ENCODE peak calls at places on chromosome 4, in five cellular contexts. W is brain microvascular endothelial cell, J is chondrocyte, T is psoas muscle, G is NCI-H1436. X is an unnamed sample.

GRCh38 chr4:147428583-147428982 is 52.3 kb upstream of the EDNRA start:
- DNase-seq in T (no peak), G (no peak), W (no peak), J (no peak), X (no peak)

GRCh38 chr4:15963001-15963451 is at the start of gene FGFBP2:
- DNase-seq in G (no peak), W (peak), J (no peak), T (no peak), X (peak)

GRCh38 chr4:138639018-138639876 is 376.3 kb upstream of the NOCT start:
- DNase-seq in W (no peak), T (no peak), J (no peak), G (no peak), X (no peak)

GRCh38 chr4:112185740-112186670 is 40.8 kb downstream of the FAM241A start:
- DNase-seq in G (no peak), T (no peak), W (no peak), J (no peak), X (no peak)

GRCh38 chr4:170374770-170375169 is 285.0 kb upstream of the AADAT start:
- DNase-seq in G (no peak), J (no peak), T (no peak), W (peak), X (peak)

GRCh38 chr4:38857354-38858096 is 908 bp upstream of the TLR6 start:
- DNase-seq in J (no peak), G (no peak), W (peak), T (peak), X (peak)

GRCh38 chr4:54607067-54607466 is 50.7 kb upstream of the KIT start:
- DNase-seq in W (no peak), G (no peak), T (no peak), J (no peak), X (no peak)

GRCh38 chr4:140567722-140568121 is 1.0 kb downstream of the UCP1 start:
- DNase-seq in G (no peak), W (no peak), T (no peak), J (no peak), X (peak)

GRCh38 chr4:183142566-183143545 is 43.8 kb downstream of the WWC2 start:
- DNase-seq in G (no peak), T (peak), J (no peak), W (no peak), X (peak)

X was measured in islet precursor cell.